ENCODE peak calls at places on chromosomes 11 and 22, in five cellular contexts. One of them, this sample, is unnamed.

GRCh38 chr11:8221025-8221723 is 42.5 kb downstream of the LMO1 start:
- DNase-seq in kidney tubule cell: no peak
- DNase-seq in SK-MEL-5: no peak
- DNase-seq in HCT116: no peak
- DNase-seq in GF-D8: no peak
- DNase-seq in this sample: no peak

GRCh38 chr11:65021003-65021402 is 6.2 kb upstream of the SNX15 start:
- DNase-seq in kidney tubule cell: no peak
- DNase-seq in SK-MEL-5: no peak
- DNase-seq in HCT116: no peak
- DNase-seq in GF-D8: no peak
- DNase-seq in this sample: no peak

GRCh38 chr11:69884751-69885150 is 65.5 kb upstream of the FGF3 start:
- DNase-seq in kidney tubule cell: no peak
- DNase-seq in SK-MEL-5: no peak
- DNase-seq in HCT116: no peak
- DNase-seq in GF-D8: no peak
- DNase-seq in this sample: no peak

GRCh38 chr22:46788426-46789168 is 26.1 kb downstream of the TBC1D22A start:
- DNase-seq in kidney tubule cell: no peak
- DNase-seq in SK-MEL-5: no peak
- DNase-seq in HCT116: no peak
- DNase-seq in GF-D8: no peak
- DNase-seq in this sample: no peak

GRCh38 chr11:119764108-119764874 is 35.3 kb upstream of the NECTIN1 start:
- DNase-seq in kidney tubule cell: peak
- DNase-seq in SK-MEL-5: no peak
- DNase-seq in HCT116: no peak
- DNase-seq in GF-D8: no peak
- DNase-seq in this sample: peak

GRCh38 chr11:9922806-9923205 is 258.9 kb downstream of the SWAP70 start:
- DNase-seq in kidney tubule cell: peak
- DNase-seq in SK-MEL-5: peak
- DNase-seq in HCT116: no peak
- DNase-seq in GF-D8: no peak
- DNase-seq in this sample: peak

GRCh38 chr11:71133946-71134345 is 118.4 kb downstream of the SHANK2 start:
- DNase-seq in kidney tubule cell: no peak
- DNase-seq in SK-MEL-5: no peak
- DNase-seq in HCT116: no peak
- DNase-seq in GF-D8: no peak
- DNase-seq in this sample: no peak

GRCh38 chr11:113324250-113324649 is 9.9 kb downstream of the TTC12 start:
- DNase-seq in kidney tubule cell: no peak
- DNase-seq in SK-MEL-5: no peak
- DNase-seq in HCT116: no peak
- DNase-seq in GF-D8: no peak
- DNase-seq in this sample: no peak